ENCODE peak calls at places on chromosomes 7 and 10, in five cellular contexts. P, C, Z, S and M are unnamed samples.

GRCh38 chr7:29346574-29346973 is 152.0 kb downstream of the CHN2 start:
- DNase-seq in S (no peak), Z (no peak), P (no peak), C (no peak), M (no peak)

GRCh38 chr7:101817031-101817929 is at the start of gene CUX1:
- DNase-seq in Z (peak; percentile 30), P (no peak), C (no peak), S (no peak), M (no peak)

GRCh38 chr10:125284875-125285597 is 124.7 kb upstream of the CTBP2 start:
- DNase-seq in C (no peak), P (no peak), S (peak; percentile 8), Z (no peak), M (no peak)

GRCh38 chr7:132526111-132526741 is 50.0 kb downstream of the PLXNA4 start:
- DNase-seq in P (no peak), Z (no peak), S (no peak), C (no peak), M (no peak)

GRCh38 chr7:66626236-66626957 is 2.3 kb upstream of the KCTD7 start:
- DNase-seq in P (peak; percentile 16), S (peak; percentile 80), Z (no peak), C (no peak), M (peak; percentile 41)

GRCh38 chr7:152760384-152761115 is 998 bp downstream of the ACTR3B start:
- DNase-seq in Z (no peak), S (peak; percentile 24), P (no peak), C (no peak), M (no peak)

GRCh38 chr7:23604296-23604640 is 7.1 kb downstream of the CCDC126 start:
- DNase-seq in C (no peak), Z (no peak), P (no peak), S (peak; percentile 10), M (no peak)

GRCh38 chr10:33697016-33697415 is 362.5 kb upstream of the NRP1 start:
- DNase-seq in Z (no peak), P (no peak), C (no peak), S (peak; percentile 25), M (no peak)

GRCh38 chr10:68073631-68074403 is 1.3 kb downstream of the HERC4 start:
- DNase-seq in P (no peak), S (peak; percentile 31), Z (no peak), C (no peak), M (no peak)

GRCh38 chr7:148700693-148701092 is 2.0 kb downstream of the CUL1 start:
- DNase-seq in S (peak; percentile 50), Z (no peak), C (no peak), P (no peak), M (no peak)

GRCh38 chr10:62115842-62116241 is 152.8 kb downstream of the RTKN2 start:
- DNase-seq in P (no peak), Z (no peak), S (no peak), C (no peak), M (no peak)

GRCh38 chr10:23493711-23494110 is 54.8 kb downstream of the OTUD1 start:
- DNase-seq in Z (no peak), C (no peak), S (no peak), P (no peak), M (no peak)

GRCh38 chr7:87369216-87369615 is 23.8 kb downstream of the CROT start:
- DNase-seq in P (no peak), Z (no peak), C (no peak), S (no peak), M (no peak)

GRCh38 chr10:31030216-31030615 is 1.4 kb downstream of the ZNF438 start:
- DNase-seq in Z (no peak), S (peak; percentile 16), C (no peak), P (no peak), M (no peak)

GRCh38 chr10:11066520-11066919 is 48.8 kb downstream of the CELF2 start:
- DNase-seq in Z (no peak), S (no peak), P (no peak), C (no peak), M (no peak)

GRCh38 chr10:3122486-3123205 is 49.9 kb downstream of the PITRM1 start:
- DNase-seq in P (no peak), S (no peak), C (no peak), Z (no peak), M (no peak)

GRCh38 chr7:104174798-104175197 is 33.0 kb downstream of the ORC5 start:
- DNase-seq in S (no peak), P (no peak), Z (no peak), C (no peak), M (no peak)

GRCh38 chr7:150585199-150585598 is 18.0 kb downstream of the GIMAP4 start:
- DNase-seq in Z (no peak), S (no peak), P (no peak), C (no peak), M (no peak)

GRCh38 chr7:90720970-90721768 is 125.0 kb downstream of the CDK14 start:
- DNase-seq in S (peak; percentile 72), P (peak; percentile 52), Z (no peak), C (peak; percentile 59), M (peak; percentile 40)

GRCh38 chr10:98363188-98363587 is 51.8 kb downstream of the PYROXD2 start:
- DNase-seq in S (no peak), P (no peak), Z (no peak), C (no peak), M (no peak)

GRCh38 chr10:48612241-48612943 is 7.5 kb upstream of the ARHGAP22 start:
- DNase-seq in P (no peak), S (peak; percentile 38), Z (no peak), C (no peak), M (no peak)

GRCh38 chr7:66301249-66301648 is 96.1 kb downstream of the TPST1 start:
- DNase-seq in P (no peak), C (no peak), Z (no peak), S (no peak), M (no peak)

GRCh38 chr7:106054133-106054532 is 58.0 kb downstream of the SYPL1 start:
- DNase-seq in Z (no peak), C (no peak), S (no peak), P (no peak), M (no peak)

GRCh38 chr7:43625977-43626376 is 43.1 kb downstream of the STK17A start:
- DNase-seq in P (no peak), Z (no peak), C (no peak), S (no peak), M (no peak)

GRCh38 chr10:86254526-86255174 is 111.9 kb downstream of the GRID1 start:
- DNase-seq in C (no peak), P (no peak), S (no peak), Z (no peak), M (no peak)

GRCh38 chr10:124670849-124671248 is 73.3 kb downstream of the FAM53B start:
- DNase-seq in C (no peak), Z (no peak), P (no peak), S (no peak), M (no peak)

GRCh38 chr7:151592868-151593486 is 73.3 kb upstream of the RHEB start:
- DNase-seq in C (peak; percentile 75), P (peak; percentile 91), S (peak; percentile 96), Z (no peak), M (peak; percentile 60)

DNA sequence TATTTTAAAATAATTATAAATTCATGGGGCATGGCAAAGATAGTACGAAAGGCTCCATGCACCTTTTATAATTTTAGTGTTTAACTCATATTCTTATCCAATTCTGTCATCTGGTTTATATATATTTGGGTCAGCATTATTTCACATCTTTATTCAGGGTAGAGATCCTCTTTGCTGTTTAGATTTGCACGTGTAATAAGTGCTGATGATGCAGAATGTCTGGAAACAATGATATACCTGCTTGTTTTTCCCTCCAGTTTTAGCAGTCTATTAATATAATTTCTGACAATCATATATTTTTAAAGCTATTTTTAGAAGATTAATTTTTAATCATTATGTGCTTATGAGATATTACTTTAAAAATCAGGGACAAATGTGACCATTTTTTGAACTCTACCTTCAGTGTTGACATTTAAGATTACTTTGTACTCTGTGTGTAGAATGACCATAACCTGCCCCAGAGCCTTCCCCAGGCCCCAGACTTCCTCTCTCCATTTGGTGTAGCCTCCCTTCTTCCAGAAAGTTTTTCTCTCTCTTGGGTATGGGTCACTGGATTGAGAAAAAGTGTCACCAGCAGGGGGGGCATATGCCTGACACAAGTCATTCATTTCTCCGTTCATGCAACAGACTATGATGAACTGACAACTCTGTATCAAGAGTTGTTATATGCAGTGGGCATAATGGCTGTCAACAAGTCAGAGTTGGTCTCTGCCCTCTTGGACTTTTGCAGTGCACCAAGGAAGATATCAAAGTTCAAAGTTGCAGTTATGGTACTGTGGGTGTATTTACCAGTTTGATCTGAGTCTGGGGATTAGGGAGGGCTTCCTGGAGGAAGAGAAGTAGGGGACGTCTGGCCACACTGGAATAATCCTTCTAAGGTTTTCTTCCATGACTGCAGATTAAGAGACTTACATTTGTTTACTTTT is 192.6 kb upstream of the CCDC6 start:
- DNase-seq in C (no peak), S (no peak), P (no peak), Z (peak; percentile 1), M (no peak)
- TF ChIP-seq CTCF in C (no peak), S (no peak), P (peak; percentile 40), Z (peak; percentile 38), M (peak; percentile 16)

GRCh38 chr7:135362871-135363270 is 129.2 kb downstream of the STRA8 start:
- DNase-seq in Z (no peak), P (no peak), S (no peak), C (no peak), M (no peak)
- TF ChIP-seq CTCF in Z (peak; percentile 19), P (no peak), S (no peak), C (no peak), M (no peak)

GRCh38 chr10:50416181-50416824 is 165.0 kb upstream of the ASAH2 start:
- DNase-seq in S (peak; percentile 24), C (no peak), Z (no peak), P (no peak), M (no peak)
- TF ChIP-seq CTCF in S (peak; percentile 21), C (no peak), Z (peak; percentile 25), P (peak; percentile 16), M (no peak)

GRCh38 chr7:1473864-1474512 is 14.7 kb upstream of the MICALL2 start:
- DNase-seq in C (peak; percentile 66), Z (peak; percentile 90), S (peak; percentile 79), P (peak; percentile 32), M (peak; percentile 60)
- TF ChIP-seq CTCF in C (peak; percentile 86), Z (peak; percentile 96), S (peak; percentile 90), P (peak; percentile 92), M (peak; percentile 84)